ENCODE peak calls at places on chromosomes 12 and 14, in ten cellular contexts. K, J, L, G, R, E, N, Q, U and O are unnamed samples.

GRCh38 chr12:115984607-115985006 is 292.9 kb downstream of the MED13L start:
- DNase-seq in N (no peak), E (no peak), K (no peak), U (no peak), G (no peak), J (no peak), Q (no peak), L (no peak), R (no peak), O (no peak)

GRCh38 chr14:105710119-105711057 is 184.0 kb downstream of the TMEM121 start:
- DNase-seq in N (no peak), L (no peak), R (no peak), G (no peak), K (no peak), U (no peak), J (no peak), E (no peak), Q (no peak), O (no peak)

GRCh38 chr12:57216931-57217871 is 607 bp downstream of the NXPH4 start:
- DNase-seq in U (no peak), K (no peak), L (peak; percentile 41), E (no peak), G (no peak), N (no peak), R (peak; percentile 32), Q (no peak), J (no peak), O (no peak)

GRCh38 chr14:69493038-69493437 is 8.5 kb downstream of the PLEKHD1 start:
- DNase-seq in G (no peak), N (no peak), Q (no peak), J (no peak), U (no peak), E (no peak), L (no peak), R (no peak), K (no peak), O (no peak)

GRCh38 chr14:74611672-74612345 is at the start of gene LTBP2:
- DNase-seq in R (no peak), Q (no peak), L (peak; percentile 25), E (no peak), G (no peak), K (no peak), N (no peak), U (no peak), J (no peak), O (peak; percentile 86)

GRCh38 chr14:50714452-50715073 is 46.5 kb upstream of the SAV1 start:
- DNase-seq in E (no peak), R (no peak), L (peak; percentile 67), Q (peak; percentile 52), G (no peak), U (peak; percentile 80), J (peak; percentile 16), N (no peak), K (no peak), O (no peak)

GRCh38 chr14:60925286-60925685 is 55.6 kb downstream of the TRMT5 start:
- DNase-seq in U (no peak), E (no peak), G (no peak), N (no peak), K (no peak), R (no peak), J (no peak), L (no peak), Q (no peak), O (no peak)

GRCh38 chr14:93232159-93232558 is 25.1 kb downstream of the UBR7 start:
- DNase-seq in Q (no peak), U (no peak), K (no peak), R (no peak), E (no peak), L (no peak), J (no peak), N (no peak), G (no peak), O (no peak)

GRCh38 chr12:47222592-47222959 is 142.8 kb upstream of the AMIGO2 start:
- DNase-seq in U (no peak), N (no peak), K (peak; percentile 19), G (no peak), R (no peak), Q (no peak), J (no peak), E (no peak), L (no peak), O (no peak)

GRCh38 chr12:47225356-47225755 is 145.6 kb upstream of the AMIGO2 start:
- DNase-seq in N (no peak), Q (no peak), R (no peak), K (no peak), U (no peak), J (no peak), L (no peak), G (no peak), E (no peak), O (no peak)

GRCh38 chr12:47224563-47225133 is 144.9 kb upstream of the AMIGO2 start:
- DNase-seq in G (no peak), N (no peak), U (no peak), L (no peak), E (no peak), R (no peak), Q (no peak), K (no peak), J (no peak), O (no peak)

GRCh38 chr12:47222960-47223847 is 143.4 kb upstream of the AMIGO2 start:
- DNase-seq in Q (no peak), J (no peak), U (peak; percentile 62), N (no peak), E (no peak), K (peak; percentile 33), L (no peak), G (no peak), R (no peak), O (no peak)

DNA sequence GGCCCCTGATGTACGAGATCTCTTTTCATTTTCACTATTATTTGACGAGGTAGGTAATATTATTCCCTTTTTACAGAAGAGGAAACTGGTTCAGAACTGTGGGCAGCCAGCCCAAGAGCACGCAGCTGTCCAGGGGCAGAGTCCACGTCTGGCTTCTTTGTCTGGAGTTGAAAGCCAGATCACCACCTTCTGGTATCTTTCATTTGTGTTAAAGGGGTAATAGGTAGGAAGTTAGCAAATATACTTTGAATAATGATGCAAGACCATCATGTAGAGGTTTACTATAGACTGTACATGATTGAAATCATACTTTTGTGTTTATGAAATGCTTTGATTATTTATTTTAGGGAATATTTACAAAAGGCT is 144.1 kb upstream of the AMIGO2 start:
- DNase-seq in J (peak; percentile 24), Q (no peak), L (no peak), E (peak; percentile 38), G (peak; percentile 57), U (peak; percentile 54), N (peak; percentile 73), R (no peak), K (no peak), O (no peak)
- H3K4me3 ChIP-seq in J (peak overlapping the region; percentile 10), Q (no peak overlapping the region), L (no peak overlapping the region), E (peak overlapping the region; percentile 34), G (no peak overlapping the region), U (peak overlapping the region; percentile 67), N (no peak overlapping the region), R (peak overlapping the region; percentile 44), K (peak overlapping the region; percentile 13), O (peak overlapping the region; percentile 15)

DNA sequence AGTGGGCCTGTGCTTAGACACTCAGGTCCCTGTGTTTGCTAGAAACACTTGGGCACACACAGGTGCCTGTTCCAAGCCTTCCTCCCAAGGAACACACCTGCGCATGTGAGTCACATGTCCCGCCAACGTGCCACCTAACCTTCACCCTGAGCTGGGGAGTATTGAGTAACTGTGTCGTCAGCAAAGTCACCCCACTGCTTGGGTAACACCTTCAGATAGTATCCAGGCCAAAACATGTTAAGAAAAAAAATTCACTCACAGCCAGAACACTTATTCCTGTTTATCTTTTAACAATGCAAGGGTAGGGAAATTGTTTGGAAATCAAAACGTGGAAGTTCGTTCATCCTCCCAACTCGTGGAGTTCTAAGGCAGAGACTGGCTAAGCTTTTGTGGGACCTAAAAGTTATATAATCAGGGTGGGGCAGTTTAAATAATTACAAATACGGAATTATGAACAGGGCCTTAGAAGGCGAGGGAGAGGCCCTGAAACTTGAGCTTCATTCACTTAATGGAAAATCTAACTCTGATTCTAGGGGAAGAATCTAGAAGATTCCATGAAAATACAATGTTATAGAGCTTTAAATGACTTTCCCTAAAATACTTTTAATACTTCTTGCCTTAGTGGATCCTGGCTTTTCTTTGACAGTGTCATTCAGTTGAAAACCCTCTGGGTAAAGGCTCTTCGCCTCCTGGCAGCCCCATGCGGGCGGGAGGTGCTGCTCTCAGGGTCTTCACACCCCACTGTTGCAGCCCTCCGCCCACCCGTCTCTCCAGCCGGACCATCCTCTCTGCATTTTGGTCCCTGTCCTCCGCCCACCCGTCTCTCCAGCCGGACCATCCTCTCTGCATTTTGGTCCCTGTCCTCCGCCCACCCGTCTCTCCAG is 30.3 kb upstream of the ADIPOR2 start:
- DNase-seq in R (no peak), L (no peak), E (no peak), U (no peak), Q (no peak), K (no peak), G (peak; percentile 88), N (peak; percentile 93), J (no peak), O (no peak)
- H3K4me3 ChIP-seq in R (no peak overlapping the region), L (no peak overlapping the region), E (peak overlapping the region; percentile 72), U (no peak overlapping the region), Q (no peak overlapping the region), K (no peak overlapping the region), G (no peak overlapping the region), N (no peak overlapping the region), J (no peak overlapping the region), O (no peak overlapping the region)

GRCh38 chr12:21294176-21294575 is 40.5 kb downstream of the SLCO1A2 start:
- DNase-seq in K (no peak), J (no peak), G (no peak), E (no peak), N (no peak), U (no peak), Q (no peak), R (no peak), L (no peak), O (no peak)

GRCh38 chr12:21296751-21297406 is 37.8 kb downstream of the SLCO1A2 start:
- DNase-seq in L (peak; percentile 19), G (no peak), N (no peak), E (no peak), K (no peak), R (peak; percentile 16), Q (peak; percentile 15), J (no peak), U (peak; percentile 54), O (no peak)

GRCh38 chr12:21300632-21301031 is 34.1 kb downstream of the SLCO1A2 start:
- DNase-seq in G (no peak), J (no peak), U (no peak), N (no peak), K (no peak), R (no peak), Q (no peak), L (no peak), E (no peak), O (no peak)

DNA sequence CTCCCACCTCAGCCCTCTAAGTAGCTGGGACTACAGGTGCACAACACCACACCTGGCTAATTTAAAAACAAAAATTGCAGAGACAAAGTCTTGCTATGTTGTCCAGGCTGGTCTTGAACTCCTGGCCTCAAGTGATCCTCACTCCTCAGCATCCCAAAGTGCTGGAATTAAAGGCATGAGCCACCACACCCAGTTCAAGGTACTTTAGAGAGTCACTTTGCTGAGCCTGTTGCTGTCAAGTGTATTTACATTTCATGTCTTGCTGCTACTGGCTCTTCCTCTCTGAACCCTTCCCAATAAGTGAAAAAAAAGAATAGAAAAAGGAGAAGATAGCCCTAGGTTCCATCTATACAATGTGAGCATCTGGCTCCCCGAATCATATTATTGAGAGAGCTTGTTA is 38.4 kb downstream of the SLCO1A2 start:
- DNase-seq in N (no peak), U (no peak), K (no peak), L (no peak), Q (no peak), G (no peak), R (no peak), E (no peak), J (no peak), O (no peak)
- H3K4me3 ChIP-seq in N (no peak overlapping the region), U (no peak overlapping the region), K (no peak overlapping the region), L (no peak overlapping the region), Q (no peak overlapping the region), G (no peak overlapping the region), R (no peak overlapping the region), E (no peak overlapping the region), J (no peak overlapping the region), O (no peak overlapping the region)

GRCh38 chr14:94449930-94450329 is 2.7 kb downstream of the SERPINA11 start:
- DNase-seq in E (no peak), L (no peak), N (no peak), U (no peak), J (no peak), G (no peak), K (no peak), R (no peak), Q (no peak), O (no peak)

GRCh38 chr14:94447986-94448808 is 4.4 kb downstream of the SERPINA11 start:
- DNase-seq in L (no peak), J (no peak), R (no peak), Q (no peak), U (no peak), G (no peak), N (no peak), E (no peak), K (no peak), O (no peak)

GRCh38 chr14:94450722-94451090 is 1.9 kb downstream of the SERPINA11 start:
- DNase-seq in G (no peak), E (no peak), K (no peak), L (no peak), J (no peak), N (no peak), R (no peak), U (peak; percentile 66), Q (no peak), O (no peak)

GRCh38 chr14:94451091-94451751 is 1.4 kb downstream of the SERPINA11 start:
- DNase-seq in N (no peak), L (no peak), Q (no peak), K (no peak), J (no peak), U (peak; percentile 100), E (no peak), G (no peak), R (no peak), O (no peak)

DNA sequence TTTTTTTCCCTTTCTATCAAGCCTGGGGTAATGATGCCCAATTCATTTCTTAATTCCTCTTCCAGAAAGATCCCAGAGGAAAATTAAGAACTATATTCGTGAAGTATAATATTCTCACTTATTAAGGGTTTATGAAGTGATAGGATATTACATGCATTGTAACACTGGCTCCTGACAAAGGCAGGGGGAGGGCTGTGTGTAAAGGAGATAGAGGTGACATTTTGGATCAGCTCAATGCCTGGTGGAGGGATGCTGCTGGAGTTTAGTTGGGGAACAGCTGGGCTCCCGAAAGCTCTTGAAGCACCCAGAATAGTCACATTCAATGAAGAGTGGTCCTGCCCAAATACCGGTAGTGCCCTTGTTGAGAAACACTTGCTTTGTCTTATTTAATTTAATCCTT is 774 bp downstream of the SERPINA11 start:
- DNase-seq in U (peak; percentile 80), G (no peak), J (no peak), E (no peak), R (no peak), K (no peak), N (no peak), L (no peak), Q (no peak), O (no peak)
- H3K4me3 ChIP-seq in U (peak overlapping the region; percentile 43), G (no peak overlapping the region), J (no peak overlapping the region), E (no peak overlapping the region), R (no peak overlapping the region), K (no peak overlapping the region), N (no peak overlapping the region), L (no peak overlapping the region), Q (no peak overlapping the region), O (no peak overlapping the region)